ENCODE peak calls at places on chromosomes 3 and 15, in seven cellular contexts. H is thoracic aorta, B is H7, W is prostate gland, V is M059J, O is right lobe of liver, G is hepatocyte. I is an unnamed sample.

GRCh38 chr15:88467935-88468528 is 524 bp downstream of the MRPS11 start:
- DNase-seq in H (no peak), B (peak), W (no peak), V (no peak), O (no peak), G (no peak), I (no peak)

GRCh38 chr3:190225186-190225692 is 97.0 kb downstream of the CLDN1 start:
- DNase-seq in H (no peak), B (peak), W (peak), V (peak), O (no peak), G (peak), I (no peak)

GRCh38 chr3:138332472-138333073 is 2.9 kb upstream of the NME9 start:
- DNase-seq in H (no peak), B (peak), W (no peak), V (peak), O (no peak), G (peak), I (no peak)

GRCh38 chr3:115784739-115785571 is 161.6 kb downstream of the GAP43 start:
- DNase-seq in H (no peak), B (no peak), W (no peak), V (peak), O (no peak), G (peak), I (no peak)

GRCh38 chr15:56442354-56442753 is 22.6 kb downstream of the MNS1 start:
- DNase-seq in H (no peak), B (no peak), W (no peak), V (no peak), O (no peak), G (no peak), I (no peak)

GRCh38 chr3:73442152-73442551 is 182.6 kb downstream of the PDZRN3 start:
- DNase-seq in H (no peak), B (no peak), W (no peak), V (no peak), O (no peak), G (no peak), I (no peak)

GRCh38 chr3:29708884-29709283 is 428.0 kb downstream of the RBMS3 start:
- DNase-seq in H (no peak), B (no peak), W (no peak), V (no peak), O (no peak), G (no peak), I (no peak)

GRCh38 chr15:74795961-74796625 is 14.2 kb downstream of the CSK start:
- DNase-seq in H (no peak), B (no peak), W (no peak), V (no peak), O (no peak), G (no peak), I (no peak)

GRCh38 chr3:58008140-58009025 is at the start of gene FLNB:
- DNase-seq in H (no peak), B (peak), W (peak), V (peak), O (peak), G (peak), I (peak)

GRCh38 chr3:173814809-173815208 is 417.3 kb downstream of the NLGN1 start:
- DNase-seq in H (no peak), B (no peak), W (no peak), V (no peak), O (no peak), G (no peak), I (no peak)

GRCh38 chr3:16181361-16181760 is 6.9 kb downstream of the GALNT15 start:
- DNase-seq in H (peak), B (no peak), W (no peak), V (peak), O (peak), G (no peak), I (peak)

GRCh38 chr3:49718419-49719213 is 868 bp downstream of the AMIGO3 start:
- DNase-seq in H (no peak), B (no peak), W (no peak), V (no peak), O (no peak), G (no peak), I (peak)

GRCh38 chr3:5053021-5053831 is 68.9 kb upstream of the ARL8B start:
- DNase-seq in H (no peak), B (no peak), W (no peak), V (peak), O (peak), G (peak), I (no peak)

GRCh38 chr15:32844118-32844711 is 126.4 kb downstream of the GREM1 start:
- DNase-seq in H (no peak), B (peak), W (no peak), V (peak), O (no peak), G (peak), I (no peak)

GRCh38 chr3:23468203-23468602 is 265.1 kb downstream of the UBE2E2 start:
- DNase-seq in H (no peak), B (no peak), W (no peak), V (no peak), O (no peak), G (no peak), I (no peak)

GRCh38 chr15:58241872-58242271 is 103.7 kb downstream of the AQP9 start:
- DNase-seq in H (no peak), B (peak), W (no peak), V (no peak), O (no peak), G (no peak), I (no peak)

GRCh38 chr15:63344737-63345390 is 36.8 kb downstream of the CA12 start:
- DNase-seq in H (no peak), B (no peak), W (no peak), V (peak), O (no peak), G (no peak), I (no peak)

GRCh38 chr15:45548753-45549520 is 26.4 kb upstream of the SLC30A4 start:
- DNase-seq in H (no peak), B (no peak), W (no peak), V (no peak), O (no peak), G (no peak), I (no peak)

GRCh38 chr15:34367128-34368081 is at the start of gene LPCAT4:
- DNase-seq in H (peak), B (peak), W (peak), V (peak), O (peak), G (peak), I (peak)

GRCh38 chr3:77150759-77151158 is 110.9 kb downstream of the ROBO2 start:
- DNase-seq in H (no peak), B (no peak), W (no peak), V (no peak), O (no peak), G (no peak), I (no peak)

GRCh38 chr3:39064646-39065045 is 12.8 kb downstream of the WDR48 start:
- DNase-seq in H (no peak), B (no peak), W (no peak), V (peak), O (no peak), G (no peak), I (no peak)

GRCh38 chr3:119783883-119784282 is 2.0 kb downstream of the NR1I2 start:
- DNase-seq in H (no peak), B (no peak), W (no peak), V (no peak), O (no peak), G (no peak), I (no peak)

GRCh38 chr3:42839616-42840015 is 30.4 kb downstream of the ACKR2 start:
- DNase-seq in H (no peak), B (peak), W (peak), V (peak), O (no peak), G (peak), I (no peak)

GRCh38 chr3:118480101-118480860 is 554.4 kb downstream of the IGSF11 start:
- DNase-seq in H (no peak), B (peak), W (no peak), V (no peak), O (no peak), G (no peak), I (no peak)

GRCh38 chr3:185594073-185594472 is 8.0 kb downstream of the SENP2 start:
- DNase-seq in H (no peak), B (no peak), W (no peak), V (no peak), O (no peak), G (no peak), I (no peak)

GRCh38 chr3:143234521-143234920 is 115.0 kb downstream of the CHST2 start:
- DNase-seq in H (no peak), B (no peak), W (no peak), V (no peak), O (no peak), G (no peak), I (no peak)

GRCh38 chr15:99973351-99973750 is 240.1 kb upstream of the LYSMD4 start:
- DNase-seq in H (no peak), B (no peak), W (no peak), V (no peak), O (no peak), G (no peak), I (no peak)

GRCh38 chr3:13020159-13020558 is 53.1 kb downstream of the IQSEC1 start:
- DNase-seq in H (no peak), B (peak), W (no peak), V (peak), O (no peak), G (no peak), I (no peak)

GRCh38 chr3:63349583-63350177 is 71.6 kb downstream of the SYNPR start:
- DNase-seq in H (no peak), B (peak), W (peak), V (peak), O (peak), G (peak), I (no peak)

GRCh38 chr3:187951452-187952190 is 202.3 kb upstream of the LPP start:
- DNase-seq in H (no peak), B (no peak), W (no peak), V (peak), O (no peak), G (no peak), I (no peak)

GRCh38 chr15:65323071-65323511 is 18.6 kb downstream of the RNU5B-1 start:
- DNase-seq in H (no peak), B (peak), W (no peak), V (peak), O (peak), G (peak), I (no peak)

GRCh38 chr3:141686477-141687280 is 51.4 kb upstream of the RNF7 start:
- DNase-seq in H (no peak), B (no peak), W (peak), V (peak), O (peak), G (no peak), I (peak)

GRCh38 chr3:130737622-130738021 is 9.0 kb downstream of the PIK3R4 start:
- DNase-seq in H (no peak), B (no peak), W (no peak), V (no peak), O (no peak), G (no peak), I (no peak)

GRCh38 chr15:72229076-72229946 is 1.7 kb downstream of the PKM start:
- DNase-seq in H (no peak), B (no peak), W (peak), V (no peak), O (no peak), G (no peak), I (no peak)

GRCh38 chr3:2735392-2735894 is 374.7 kb downstream of the IL5RA start:
- DNase-seq in H (no peak), B (no peak), W (no peak), V (no peak), O (no peak), G (no peak), I (no peak)

GRCh38 chr3:121496841-121497240 is 48.9 kb downstream of the POLQ start:
- DNase-seq in H (no peak), B (no peak), W (no peak), V (no peak), O (no peak), G (no peak), I (no peak)

GRCh38 chr3:36803096-36803811 is 38.9 kb upstream of the DCLK3 start:
- DNase-seq in H (no peak), B (no peak), W (no peak), V (no peak), O (no peak), G (no peak), I (no peak)

GRCh38 chr3:122102191-122102935 is 47.2 kb downstream of the CD86 start:
- DNase-seq in H (no peak), B (no peak), W (no peak), V (no peak), O (no peak), G (no peak), I (no peak)